ENCODE peak calls at places on chromosomes 3 and 15, in six cellular contexts. Z is astrocyte of the spinal cord, D is dorsolateral prefrontal cortex, A is AG10803, M is esophagus squamous epithelium, T is fibroblast of mammary gland. J is an unnamed sample.

GRCh38 chr15:67116742-67117141 is 51.3 kb downstream of the SMAD3 start:
- DNase-seq in M (no peak), A (no peak), T (no peak), Z (no peak), D (no peak), J (no peak)

GRCh38 chr3:146223401-146224373 is 27.2 kb downstream of the PLSCR4 start:
- DNase-seq in A (no peak), D (no peak), T (peak; percentile 52), M (no peak), Z (peak; percentile 19), J (no peak)

GRCh38 chr3:167840247-167840646 is 104.7 kb downstream of the SERPINI1 start:
- DNase-seq in M (no peak), A (no peak), D (no peak), T (no peak), Z (no peak), J (no peak)

GRCh38 chr15:64149424-64150235 is 1.9 kb upstream of the SNX22 start:
- DNase-seq in A (no peak), Z (no peak), T (peak; percentile 43), D (no peak), M (no peak), J (no peak)

GRCh38 chr15:55279746-55280351 is 9.8 kb downstream of the RAB27A start:
- DNase-seq in A (peak; percentile 88), Z (peak; percentile 89), M (no peak), D (no peak), T (peak; percentile 98), J (no peak)

GRCh38 chr3:166446291-166446690 is 609.1 kb upstream of the BCHE start:
- DNase-seq in Z (peak; percentile 57), T (peak; percentile 46), A (no peak), M (no peak), D (no peak), J (no peak)

GRCh38 chr15:80234883-80235282 is 17.1 kb downstream of the CTXND1 start:
- DNase-seq in M (no peak), D (no peak), T (peak; percentile 48), Z (no peak), A (peak; percentile 43), J (no peak)

GRCh38 chr15:98927990-98928389 is 79.6 kb downstream of the PGPEP1L start:
- DNase-seq in A (no peak), T (no peak), D (no peak), M (no peak), Z (no peak), J (no peak)

GRCh38 chr3:42780892-42781700 is 8.0 kb upstream of the CCDC13 start:
- DNase-seq in T (peak; percentile 93), Z (peak; percentile 83), D (no peak), A (peak; percentile 75), M (no peak), J (no peak)

GRCh38 chr3:124786491-124787241 is 56.4 kb downstream of the UMPS start:
- DNase-seq in Z (peak; percentile 68), D (no peak), A (peak; percentile 53), M (no peak), T (peak; percentile 69), J (peak; percentile 39)

GRCh38 chr3:151553873-151554272 is 93.0 kb upstream of the IGSF10 start:
- DNase-seq in Z (no peak), M (no peak), T (peak; percentile 63), A (peak; percentile 85), D (no peak), J (no peak)

GRCh38 chr15:70353606-70354259 is 256.0 kb upstream of the TLE3 start:
- DNase-seq in T (no peak), M (no peak), D (no peak), Z (no peak), A (no peak), J (peak; percentile 76)

GRCh38 chr15:64134322-64134829 is 17.2 kb upstream of the SNX22 start:
- DNase-seq in A (peak; percentile 39), T (peak; percentile 39), Z (peak; percentile 38), M (no peak), D (peak; percentile 61), J (no peak)

GRCh38 chr3:118782755-118783202 is 251.9 kb downstream of the IGSF11 start:
- DNase-seq in M (no peak), T (no peak), A (no peak), D (no peak), Z (no peak), J (no peak)

GRCh38 chr15:55742927-55743614 is at the start of gene PRTG:
- DNase-seq in Z (peak; percentile 82), T (peak; percentile 76), M (no peak), A (peak; percentile 42), D (peak; percentile 3), J (peak; percentile 23)

GRCh38 chr3:46076606-46077005 is 49.3 kb upstream of the XCR1 start:
- DNase-seq in M (no peak), Z (peak; percentile 14), T (peak; percentile 34), D (no peak), A (no peak), J (no peak)

GRCh38 chr3:151795276-151795675 is 18.6 kb upstream of the AADAC start:
- DNase-seq in M (no peak), D (no peak), A (peak; percentile 80), Z (peak; percentile 70), T (peak; percentile 91), J (no peak)

GRCh38 chr3:128847631-128848370 is 31.6 kb upstream of the ACAD9 start:
- DNase-seq in T (no peak), A (no peak), M (no peak), Z (no peak), D (no peak), J (no peak)

GRCh38 chr15:63338170-63338569 is 43.5 kb downstream of the CA12 start:
- DNase-seq in D (no peak), A (peak; percentile 90), M (no peak), Z (peak; percentile 87), T (peak; percentile 86), J (no peak)

GRCh38 chr3:52056968-52057805 is 816 bp upstream of the DUSP7 start:
- DNase-seq in Z (peak; percentile 99), T (peak; percentile 97), D (peak; percentile 100), A (peak; percentile 98), M (peak; percentile 97), J (peak; percentile 97)

GRCh38 chr15:63987979-63988378 is 58.3 kb downstream of the DAPK2 start:
- DNase-seq in M (no peak), Z (no peak), T (no peak), D (no peak), A (no peak), J (no peak)

GRCh38 chr3:186902154-186902553 is 28.2 kb upstream of the ST6GAL1 start:
- DNase-seq in T (no peak), M (no peak), D (no peak), A (no peak), Z (peak; percentile 38), J (no peak)

GRCh38 chr3:15808679-15809078 is 10.9 kb upstream of the ANKRD28 start:
- DNase-seq in T (no peak), Z (no peak), A (no peak), D (no peak), M (no peak), J (no peak)

GRCh38 chr3:177538743-177539730 is 341.8 kb upstream of the TBL1XR1 start:
- DNase-seq in M (no peak), D (no peak), T (no peak), Z (no peak), A (no peak), J (no peak)

GRCh38 chr3:102533784-102534183 is 99.0 kb downstream of the ZPLD1 start:
- DNase-seq in D (no peak), M (no peak), T (no peak), A (no peak), Z (no peak), J (no peak)

GRCh38 chr3:138948371-138949001 is 1.5 kb downstream of the FOXL2NB start:
- DNase-seq in M (no peak), A (no peak), Z (no peak), D (no peak), T (no peak), J (no peak)

GRCh38 chr3:142998439-142998838 is 2.9 kb upstream of the U2SURP start:
- DNase-seq in M (no peak), D (no peak), Z (no peak), T (peak; percentile 74), A (peak; percentile 45), J (no peak)

GRCh38 chr15:48696627-48697312 is 51.3 kb upstream of the FBN1 start:
- DNase-seq in Z (peak; percentile 45), M (no peak), D (no peak), A (no peak), T (peak; percentile 60), J (no peak)

GRCh38 chr15:52306270-52306669 is 10.7 kb upstream of the MYO5C start:
- DNase-seq in D (no peak), M (no peak), A (peak; percentile 24), T (peak; percentile 86), Z (peak; percentile 35), J (no peak)

DNA sequence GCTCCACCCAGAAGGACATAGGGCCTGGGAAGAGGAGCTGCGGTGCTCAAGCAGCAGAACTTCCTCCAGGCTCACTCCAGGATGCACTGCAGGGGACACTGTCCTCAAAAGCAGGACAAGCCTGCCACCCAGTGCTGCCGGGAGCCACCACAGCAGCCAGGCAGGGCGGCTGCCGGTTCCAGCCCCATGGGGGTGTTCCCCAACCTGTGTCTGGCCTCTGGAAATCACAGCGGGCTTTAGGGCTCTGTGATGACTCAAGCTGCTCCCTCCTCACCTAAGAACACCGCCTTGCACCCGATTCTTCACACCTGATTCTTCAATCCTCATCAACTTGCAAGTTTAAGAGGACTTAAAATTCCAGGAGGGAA is 71.9 kb upstream of the SLC6A11 start:
- DNase-seq in Z (no peak), T (no peak), A (no peak), M (no peak), D (no peak), J (no peak)
- TF ChIP-seq CTCF in Z (peak; percentile 18), T (no peak), A (no peak), M (no peak), D (peak; percentile 32), J (peak; percentile 68)

GRCh38 chr3:84983490-84983889 is 24.7 kb downstream of the CADM2 start:
- DNase-seq in Z (no peak), M (no peak), D (no peak), T (no peak), A (no peak), J (no peak)
- H3K4me3 ChIP-seq in Z (no peak overlapping the region), M (no peak overlapping the region), D (no peak overlapping the region), T (no peak overlapping the region), A (no peak overlapping the region), J (no peak overlapping the region)

GRCh38 chr3:134339331-134339730 is 34.9 kb downstream of the AMOTL2 start:
- DNase-seq in M (no peak), D (no peak), T (no peak), Z (no peak), A (no peak), J (no peak)
- TF ChIP-seq CTCF in M (no peak), D (no peak), T (no peak), Z (no peak), A (no peak), J (no peak)

GRCh38 chr3:49173116-49173791 is 1.9 kb downstream of the KLHDC8B start:
- DNase-seq in Z (peak; percentile 25), T (no peak), M (no peak), D (no peak), A (no peak), J (no peak)

GRCh38 chr3:49173792-49174170 is 2.4 kb downstream of the KLHDC8B start:
- DNase-seq in T (no peak), D (no peak), M (no peak), A (no peak), Z (peak; percentile 34), J (no peak)

GRCh38 chr3:49171119-49171774 is at the start of gene KLHDC8B:
- DNase-seq in M (no peak), T (peak; percentile 78), Z (peak; percentile 90), A (peak; percentile 83), D (peak; percentile 83), J (peak; percentile 67)

GRCh38 chr3:49171775-49172500 is 540 bp downstream of the KLHDC8B start:
- DNase-seq in D (no peak), M (no peak), Z (no peak), T (no peak), A (no peak), J (no peak)

GRCh38 chr3:49172616-49173041 is 1.2 kb downstream of the KLHDC8B start:
- DNase-seq in T (no peak), Z (no peak), A (no peak), D (peak; percentile 17), M (no peak), J (no peak)
- H3K4me3 ChIP-seq in T (no peak overlapping the region), Z (no peak overlapping the region), A (peak overlapping the region; percentile 90), D (peak overlapping the region; percentile 72), M (peak overlapping the region; percentile 80), J (peak overlapping the region; percentile 72)